ENCODE peak calls at places on chromosomes 11 and 22, in four cellular contexts. G is IMR-90, K is body of pancreas, M is MM.1S. Z is an unnamed sample.

GRCh38 chr11:10108901-10109665 is 184.9 kb downstream of the SBF2 start:
- DNase-seq in M (no peak), K (no peak), G (peak), Z (no peak)

GRCh38 chr11:66744485-66745355 is 15.7 kb upstream of the SPTBN2 start:
- DNase-seq in M (peak), G (peak), K (peak), Z (peak)

GRCh38 chr11:94788396-94788795 is 20.2 kb downstream of the AMOTL1 start:
- DNase-seq in M (no peak), G (no peak), K (no peak), Z (no peak)

GRCh38 chr11:88051386-88051785 is 123.9 kb downstream of the RAB38 start:
- DNase-seq in K (no peak), G (peak), M (no peak), Z (no peak)

GRCh38 chr11:15223318-15223717 is 108.6 kb downstream of the INSC start:
- DNase-seq in K (no peak), M (no peak), G (peak), Z (no peak)

GRCh38 chr11:67996622-67997459 is 7.1 kb downstream of the UNC93B1 start:
- DNase-seq in G (no peak), M (peak), K (peak), Z (peak)

GRCh38 chr11:65502852-65503603 is 4.2 kb downstream of the MALAT1 start:
- DNase-seq in G (peak), K (no peak), M (peak), Z (peak)

GRCh38 chr22:27110985-27111451 is 453.6 kb downstream of the MIAT start:
- DNase-seq in G (peak), M (no peak), K (peak), Z (no peak)

GRCh38 chr11:59263225-59263894 is 50.6 kb upstream of the MPEG1 start:
- DNase-seq in K (peak), G (no peak), M (no peak), Z (peak)

GRCh38 chr11:102111011-102111786 is 952 bp downstream of the YAP1 start:
- DNase-seq in M (peak), K (peak), G (peak), Z (peak)

GRCh38 chr22:21624120-21624879 is 5.5 kb downstream of the YDJC start:
- DNase-seq in G (peak), K (peak), M (peak), Z (no peak)

GRCh38 chr11:46291441-46292143 is 14.1 kb downstream of the CREB3L1 start:
- DNase-seq in M (no peak), K (no peak), G (peak), Z (no peak)

GRCh38 chr11:121429556-121429955 is 22.6 kb upstream of the SORL1 start:
- DNase-seq in G (no peak), M (no peak), K (no peak), Z (no peak)

GRCh38 chr11:121431820-121432526 is 20.1 kb upstream of the SORL1 start:
- DNase-seq in G (no peak), K (no peak), M (no peak), Z (peak)

GRCh38 chr11:121425818-121426217 is 26.3 kb upstream of the SORL1 start:
- DNase-seq in K (no peak), G (no peak), M (no peak), Z (no peak)

GRCh38 chr11:121422675-121423074 is 29.4 kb upstream of the SORL1 start:
- DNase-seq in K (no peak), M (peak), G (no peak), Z (peak)

GRCh38 chr11:121426476-121427454 is 25.3 kb upstream of the SORL1 start:
- DNase-seq in G (no peak), M (no peak), K (peak), Z (peak)
- H3K4me3 ChIP-seq in G (no peak), M (no peak), K (no peak), Z (peak)

GRCh38 chr22:25668437-25668836 is 73.6 kb upstream of the MYO18B start:
- DNase-seq in K (peak), M (no peak), G (peak), Z (no peak)
- TF ChIP-seq CTCF in K (no peak), M (no peak), G (no peak), Z (no peak)

GRCh38 chr22:45470871-45471270 is 31.8 kb upstream of the FBLN1 start:
- DNase-seq in K (no peak), M (no peak), G (no peak), Z (no peak)

GRCh38 chr22:45473626-45474237 is 29.0 kb upstream of the FBLN1 start:
- DNase-seq in G (no peak), K (no peak), M (no peak), Z (no peak)

GRCh38 chr22:45469573-45470383 is 32.9 kb upstream of the FBLN1 start:
- DNase-seq in K (no peak), G (no peak), M (no peak), Z (no peak)

GRCh38 chr22:45472426-45472825 is 30.3 kb upstream of the FBLN1 start:
- DNase-seq in G (no peak), K (no peak), M (no peak), Z (no peak)

GRCh38 chr22:45468872-45469572 is 33.7 kb upstream of the FBLN1 start:
- DNase-seq in M (no peak), G (peak), K (no peak), Z (no peak)
- H3K4me3 ChIP-seq in M (no peak), G (no peak), K (no peak), Z (no peak)

DNA sequence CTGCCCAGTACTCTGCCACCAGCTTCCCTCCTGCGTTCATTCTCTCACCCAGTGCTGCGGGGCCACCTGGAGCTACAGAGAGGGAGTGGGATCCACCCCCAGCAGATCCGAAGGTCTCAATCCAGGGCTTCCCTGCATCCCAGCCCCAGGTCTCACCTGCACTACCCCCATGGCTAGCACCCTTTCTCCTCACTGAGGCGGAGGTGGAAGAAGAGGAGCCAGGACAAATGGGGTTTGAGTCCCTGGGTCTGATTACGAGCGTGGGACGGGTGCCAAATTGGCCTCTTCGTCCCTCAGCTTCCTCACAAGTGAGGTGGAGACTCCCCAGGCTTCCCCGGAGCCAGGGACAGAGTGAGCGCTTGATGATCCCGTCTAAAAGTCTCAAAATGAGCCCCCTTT is 64.2 kb downstream of the NFAM1 start:
- DNase-seq in G (no peak), K (peak), M (no peak), Z (no peak)
- TF ChIP-seq CTCF in G (no peak), K (no peak), M (no peak), Z (no peak)

GRCh38 chr11:120121336-120121735 is 16.6 kb downstream of the TRIM29 start:
- DNase-seq in M (no peak), G (no peak), K (no peak), Z (no peak)

GRCh38 chr11:120124355-120124754 is 13.6 kb downstream of the TRIM29 start:
- DNase-seq in K (no peak), G (no peak), M (no peak), Z (no peak)

GRCh38 chr11:120121914-120122473 is 15.9 kb downstream of the TRIM29 start:
- DNase-seq in M (no peak), G (no peak), K (peak), Z (no peak)

GRCh38 chr11:120123946-120124345 is 14.0 kb downstream of the TRIM29 start:
- DNase-seq in K (no peak), M (no peak), G (no peak), Z (no peak)

GRCh38 chr11:120122921-120123683 is 14.8 kb downstream of the TRIM29 start:
- DNase-seq in G (no peak), M (no peak), K (no peak), Z (no peak)
- H3K4me3 ChIP-seq in G (no peak), M (no peak), K (no peak), Z (no peak)

GRCh38 chr22:40241200-40241763 is 63.6 kb downstream of the TNRC6B start:
- DNase-seq in K (no peak), G (no peak), M (no peak), Z (no peak)

GRCh38 chr22:40244586-40244985 is 66.9 kb downstream of the TNRC6B start:
- DNase-seq in M (no peak), G (no peak), K (no peak), Z (no peak)

GRCh38 chr22:40240671-40241070 is 62.9 kb downstream of the TNRC6B start:
- DNase-seq in K (no peak), G (no peak), M (no peak), Z (no peak)

GRCh38 chr22:40240160-40240559 is 62.4 kb downstream of the TNRC6B start:
- DNase-seq in G (no peak), M (no peak), K (no peak), Z (no peak)

DNA sequence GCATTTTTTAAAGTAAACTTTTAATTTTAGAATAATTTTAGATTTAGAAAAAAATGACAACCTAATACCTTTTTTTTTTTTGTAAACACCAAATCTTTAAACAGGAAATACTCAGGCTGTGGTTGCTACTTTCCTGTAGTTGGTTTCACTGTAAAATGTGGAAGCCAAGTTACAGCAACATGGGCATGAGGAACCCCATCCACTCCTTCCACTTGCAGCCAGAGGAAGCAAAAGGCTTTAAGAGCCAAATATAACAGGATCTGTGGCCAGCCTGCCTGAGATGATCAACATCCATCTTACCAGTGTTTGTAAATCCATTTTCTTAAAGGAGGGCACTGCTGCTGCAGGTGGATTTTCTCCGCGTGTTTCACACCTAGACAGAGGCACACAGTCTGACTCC is 66.2 kb downstream of the TNRC6B start:
- DNase-seq in M (peak), K (no peak), G (no peak), Z (peak)
- TF ChIP-seq CTCF in M (no peak), K (no peak), G (no peak), Z (no peak)

DNA sequence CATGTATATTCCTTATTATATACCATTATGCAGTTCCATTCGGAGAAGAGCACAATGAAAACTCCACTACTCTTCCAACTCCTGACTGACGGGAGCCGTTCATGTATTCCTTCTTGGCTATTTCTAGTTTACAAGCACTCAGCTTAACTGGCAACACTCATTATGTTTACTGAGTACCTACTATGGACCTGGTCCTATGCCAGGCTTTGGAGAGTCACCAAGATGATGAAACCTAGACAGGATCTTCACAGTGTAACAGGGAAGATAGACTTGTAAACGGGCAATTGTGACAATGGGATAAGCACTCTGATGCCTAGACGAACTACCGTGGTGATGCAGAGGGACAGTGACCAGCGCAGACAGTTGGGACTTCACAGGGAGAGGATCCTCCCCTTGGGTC is 22.3 kb upstream of the ST3GAL4 start:
- DNase-seq in G (no peak), M (no peak), K (no peak), Z (no peak)
- H3K4me3 ChIP-seq in G (no peak), M (no peak), K (no peak), Z (no peak)

DNA sequence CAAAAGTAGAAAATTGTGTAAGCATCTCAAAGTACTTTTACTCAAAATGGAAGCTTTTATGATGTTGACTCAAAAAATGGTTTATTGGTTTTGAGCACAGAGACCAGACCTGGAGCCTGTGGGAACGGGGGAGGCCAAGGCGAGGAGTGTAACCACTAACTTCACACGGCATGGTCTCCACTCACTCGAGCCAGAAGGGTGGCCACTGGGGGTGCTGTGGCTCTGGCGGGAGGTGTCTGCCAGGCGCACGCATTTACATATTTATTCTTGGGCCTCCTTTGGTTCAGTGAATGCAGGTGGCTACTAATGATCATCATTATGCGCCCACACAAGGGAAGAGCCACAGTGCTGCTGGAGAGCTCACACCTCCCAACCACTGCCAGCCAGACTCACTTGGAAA is 64.6 kb downstream of the FLRT1 start:
- DNase-seq in M (no peak), G (no peak), K (no peak), Z (peak)
- TF ChIP-seq CTCF in M (peak), G (peak), K (no peak), Z (peak)